ENCODE peak calls at places on chromosomes 1 and 21, in six cellular contexts. One of them, this sample, is unnamed. For H3K4me1, the result is how much of the 10 kb centered on the place peaks cover.

GRCh38 chr1:51215169-51215568 is 20.9 kb upstream of the RNF11 start:
- DNase-seq in tibial nerve: no peak
- DNase-seq in prostate gland: no peak
- DNase-seq in CD8-positive, alpha-beta memory T cell: no peak
- DNase-seq in Peyer's patch: no peak
- DNase-seq in right cardiac atrium: no peak
- DNase-seq in this sample: no peak

GRCh38 chr1:34763142-34763781 is 3.7 kb downstream of the GJB4 start:
- DNase-seq in tibial nerve: no peak
- DNase-seq in prostate gland: no peak
- DNase-seq in CD8-positive, alpha-beta memory T cell: no peak
- DNase-seq in Peyer's patch: no peak
- DNase-seq in right cardiac atrium: no peak
- DNase-seq in this sample: no peak

GRCh38 chr1:15296602-15297321 is 49.7 kb downstream of the FHAD1 start:
- DNase-seq in tibial nerve: no peak
- DNase-seq in prostate gland: no peak
- DNase-seq in CD8-positive, alpha-beta memory T cell: no peak
- DNase-seq in Peyer's patch: no peak
- DNase-seq in right cardiac atrium: no peak
- DNase-seq in this sample: no peak

GRCh38 chr21:35390013-35390776 is 341.1 kb upstream of the RUNX1 start:
- DNase-seq in tibial nerve: no peak
- DNase-seq in prostate gland: peak
- DNase-seq in CD8-positive, alpha-beta memory T cell: no peak
- DNase-seq in Peyer's patch: no peak
- DNase-seq in right cardiac atrium: no peak
- DNase-seq in this sample: no peak

GRCh38 chr1:5996641-5997270 is 4.5 kb upstream of the NPHP4 start:
- DNase-seq in tibial nerve: no peak
- DNase-seq in prostate gland: no peak
- DNase-seq in CD8-positive, alpha-beta memory T cell: no peak
- DNase-seq in Peyer's patch: no peak
- DNase-seq in right cardiac atrium: no peak
- DNase-seq in this sample: no peak

GRCh38 chr1:205536759-205537361 is 32.4 kb downstream of the CDK18 start:
- DNase-seq in tibial nerve: no peak
- DNase-seq in prostate gland: no peak
- DNase-seq in CD8-positive, alpha-beta memory T cell: no peak
- DNase-seq in Peyer's patch: peak
- DNase-seq in right cardiac atrium: no peak
- DNase-seq in this sample: peak

GRCh38 chr1:156823210-156823790 is 6.7 kb upstream of the SH2D2A start:
- DNase-seq in tibial nerve: no peak
- DNase-seq in prostate gland: no peak
- DNase-seq in CD8-positive, alpha-beta memory T cell: no peak
- DNase-seq in Peyer's patch: no peak
- DNase-seq in right cardiac atrium: no peak
- DNase-seq in this sample: no peak

GRCh38 chr1:111793896-111794295 is 38.2 kb downstream of the DDX20 start:
- DNase-seq in tibial nerve: no peak
- DNase-seq in prostate gland: no peak
- DNase-seq in CD8-positive, alpha-beta memory T cell: no peak
- DNase-seq in Peyer's patch: no peak
- DNase-seq in right cardiac atrium: no peak
- DNase-seq in this sample: no peak

GRCh38 chr1:161838362-161838761 is 72.2 kb downstream of the ATF6 start:
- DNase-seq in tibial nerve: no peak
- DNase-seq in prostate gland: no peak
- DNase-seq in CD8-positive, alpha-beta memory T cell: no peak
- DNase-seq in Peyer's patch: no peak
- DNase-seq in right cardiac atrium: peak
- DNase-seq in this sample: no peak

GRCh38 chr1:212669102-212669501 is 30.5 kb downstream of the BATF3 start:
- DNase-seq in tibial nerve: no peak
- DNase-seq in prostate gland: no peak
- DNase-seq in CD8-positive, alpha-beta memory T cell: no peak
- DNase-seq in Peyer's patch: no peak
- DNase-seq in right cardiac atrium: no peak
- DNase-seq in this sample: no peak

GRCh38 chr1:226632922-226633351 is 84.4 kb downstream of the STUM start:
- DNase-seq in tibial nerve: no peak
- DNase-seq in prostate gland: no peak
- DNase-seq in CD8-positive, alpha-beta memory T cell: no peak
- DNase-seq in Peyer's patch: peak
- DNase-seq in right cardiac atrium: no peak
- DNase-seq in this sample: no peak

GRCh38 chr21:19228241-19228640 is 824.7 kb upstream of the TMPRSS15 start:
- DNase-seq in tibial nerve: no peak
- DNase-seq in prostate gland: no peak
- DNase-seq in CD8-positive, alpha-beta memory T cell: no peak
- DNase-seq in Peyer's patch: no peak
- DNase-seq in right cardiac atrium: no peak
- DNase-seq in this sample: no peak

GRCh38 chr1:17588048-17588781 is 48.7 kb downstream of the ARHGEF10L start:
- DNase-seq in tibial nerve: no peak
- DNase-seq in prostate gland: peak
- DNase-seq in CD8-positive, alpha-beta memory T cell: no peak
- DNase-seq in Peyer's patch: peak
- DNase-seq in right cardiac atrium: peak
- DNase-seq in this sample: peak

GRCh38 chr1:160354388-160354985 is 11.3 kb downstream of the NCSTN start:
- DNase-seq in tibial nerve: no peak
- DNase-seq in prostate gland: no peak
- DNase-seq in CD8-positive, alpha-beta memory T cell: no peak
- DNase-seq in Peyer's patch: peak
- DNase-seq in right cardiac atrium: no peak
- DNase-seq in this sample: no peak

GRCh38 chr1:206666954-206667353 is 17.8 kb upstream of the MAPKAPK2 start:
- DNase-seq in tibial nerve: no peak
- DNase-seq in prostate gland: no peak
- DNase-seq in CD8-positive, alpha-beta memory T cell: no peak
- DNase-seq in Peyer's patch: no peak
- DNase-seq in right cardiac atrium: no peak
- DNase-seq in this sample: no peak

GRCh38 chr1:36223373-36223995 is 759 bp upstream of the THRAP3 start:
- DNase-seq in tibial nerve: no peak
- DNase-seq in prostate gland: peak
- DNase-seq in CD8-positive, alpha-beta memory T cell: peak
- DNase-seq in Peyer's patch: peak
- DNase-seq in right cardiac atrium: no peak
- DNase-seq in this sample: peak

GRCh38 chr1:153488731-153489130 is 28.3 kb upstream of the S100A7 start:
- DNase-seq in tibial nerve: no peak
- DNase-seq in prostate gland: no peak
- DNase-seq in CD8-positive, alpha-beta memory T cell: no peak
- DNase-seq in Peyer's patch: no peak
- DNase-seq in right cardiac atrium: no peak
- DNase-seq in this sample: no peak

GRCh38 chr1:147171399-147172167 is 687 bp downstream of the PRKAB2 start:
- DNase-seq in tibial nerve: no peak
- DNase-seq in prostate gland: peak
- DNase-seq in CD8-positive, alpha-beta memory T cell: no peak
- DNase-seq in Peyer's patch: no peak
- DNase-seq in right cardiac atrium: no peak
- DNase-seq in this sample: no peak

GRCh38 chr1:228288536-228289238 is 80.8 kb downstream of the OBSCN start:
- DNase-seq in tibial nerve: no peak
- DNase-seq in prostate gland: no peak
- DNase-seq in CD8-positive, alpha-beta memory T cell: no peak
- DNase-seq in Peyer's patch: peak
- DNase-seq in right cardiac atrium: no peak
- DNase-seq in this sample: no peak

GRCh38 chr21:31961704-31962103 is 88.9 kb downstream of the HUNK start:
- DNase-seq in tibial nerve: no peak
- DNase-seq in prostate gland: no peak
- DNase-seq in CD8-positive, alpha-beta memory T cell: no peak
- DNase-seq in Peyer's patch: no peak
- DNase-seq in right cardiac atrium: no peak
- DNase-seq in this sample: no peak

GRCh38 chr1:221228594-221228993 is 349.4 kb downstream of the HLX start:
- DNase-seq in tibial nerve: no peak
- DNase-seq in prostate gland: no peak
- DNase-seq in CD8-positive, alpha-beta memory T cell: no peak
- DNase-seq in Peyer's patch: no peak
- DNase-seq in right cardiac atrium: no peak
- DNase-seq in this sample: no peak

GRCh38 chr1:12339861-12340557 is 110.2 kb downstream of the VPS13D start:
- DNase-seq in tibial nerve: no peak
- DNase-seq in prostate gland: no peak
- DNase-seq in CD8-positive, alpha-beta memory T cell: no peak
- DNase-seq in Peyer's patch: no peak
- DNase-seq in right cardiac atrium: no peak
- DNase-seq in this sample: no peak

GRCh38 chr1:156421062-156421938 is 52.3 kb downstream of the RHBG start:
- DNase-seq in tibial nerve: peak
- DNase-seq in prostate gland: peak
- DNase-seq in CD8-positive, alpha-beta memory T cell: peak
- DNase-seq in Peyer's patch: peak
- DNase-seq in right cardiac atrium: peak
- DNase-seq in this sample: peak

GRCh38 chr1:30194741-30195423 is 528.5 kb downstream of the MATN1 start:
- DNase-seq in tibial nerve: no peak
- DNase-seq in prostate gland: no peak
- DNase-seq in CD8-positive, alpha-beta memory T cell: no peak
- DNase-seq in Peyer's patch: no peak
- DNase-seq in right cardiac atrium: no peak
- DNase-seq in this sample: no peak

GRCh38 chr1:108877324-108877812 is 583 bp downstream of the GPSM2 start:
- DNase-seq in tibial nerve: no peak
- DNase-seq in prostate gland: no peak
- DNase-seq in CD8-positive, alpha-beta memory T cell: peak
- DNase-seq in Peyer's patch: no peak
- DNase-seq in right cardiac atrium: no peak
- DNase-seq in this sample: peak

GRCh38 chr1:13435456-13435855 is 25.2 kb downstream of the PRAMEF20 start:
- DNase-seq in tibial nerve: no peak
- DNase-seq in prostate gland: no peak
- DNase-seq in CD8-positive, alpha-beta memory T cell: no peak
- DNase-seq in Peyer's patch: no peak
- DNase-seq in right cardiac atrium: no peak
- DNase-seq in this sample: no peak

GRCh38 chr1:74522143-74522542 is 9.7 kb upstream of the LRRC53 start:
- DNase-seq in tibial nerve: no peak
- DNase-seq in prostate gland: no peak
- DNase-seq in CD8-positive, alpha-beta memory T cell: no peak
- DNase-seq in Peyer's patch: no peak
- DNase-seq in right cardiac atrium: no peak
- DNase-seq in this sample: no peak

GRCh38 chr1:18668750-18669404 is 38.2 kb downstream of the PAX7 start:
- DNase-seq in tibial nerve: no peak
- DNase-seq in prostate gland: peak
- DNase-seq in CD8-positive, alpha-beta memory T cell: no peak
- DNase-seq in Peyer's patch: no peak
- DNase-seq in right cardiac atrium: no peak
- DNase-seq in this sample: peak

GRCh38 chr1:8987881-8988617 is 38.2 kb downstream of the SLC2A7 start:
- DNase-seq in tibial nerve: peak
- DNase-seq in prostate gland: peak
- DNase-seq in CD8-positive, alpha-beta memory T cell: peak
- DNase-seq in Peyer's patch: peak
- DNase-seq in right cardiac atrium: peak
- DNase-seq in this sample: peak

GRCh38 chr1:18951416-18951815 is 5.1 kb downstream of the IFFO2 start:
- DNase-seq in tibial nerve: no peak
- DNase-seq in prostate gland: no peak
- DNase-seq in CD8-positive, alpha-beta memory T cell: no peak
- DNase-seq in Peyer's patch: peak
- DNase-seq in right cardiac atrium: no peak
- DNase-seq in this sample: no peak

DNA sequence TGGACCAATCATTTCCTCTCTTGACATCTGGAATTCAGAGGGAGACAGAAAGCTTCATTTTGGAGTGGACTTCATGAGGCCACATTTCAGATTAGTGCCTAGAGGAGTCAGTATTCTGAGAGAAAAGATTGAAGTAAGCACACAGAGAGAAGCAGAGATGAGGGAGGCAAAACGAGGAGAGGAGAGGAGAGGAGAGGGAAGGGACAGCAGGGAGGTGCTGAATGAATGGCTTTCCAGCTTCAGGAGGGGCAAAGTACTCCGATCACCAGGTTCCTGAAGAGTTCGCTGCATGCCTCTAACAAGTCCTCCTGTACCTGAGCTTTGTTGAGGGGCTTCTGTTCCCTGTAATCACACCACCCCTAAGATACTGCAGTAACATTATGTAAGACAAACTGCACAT is 76.0 kb downstream of the NRIP1 start:
- DNase-seq in tibial nerve: no peak
- DNase-seq in prostate gland: no peak
- DNase-seq in CD8-positive, alpha-beta memory T cell: no peak
- DNase-seq in Peyer's patch: no peak
- DNase-seq in right cardiac atrium: no peak
- DNase-seq in this sample: no peak
- H3K4me1 ChIP-seq in tibial nerve: under half
- H3K4me1 ChIP-seq in prostate gland: under half
- H3K4me1 ChIP-seq in CD8-positive, alpha-beta memory T cell: under half
- H3K4me1 ChIP-seq in Peyer's patch: under half
- H3K4me1 ChIP-seq in right cardiac atrium: under half
- H3K4me1 ChIP-seq in this sample: under half

DNA sequence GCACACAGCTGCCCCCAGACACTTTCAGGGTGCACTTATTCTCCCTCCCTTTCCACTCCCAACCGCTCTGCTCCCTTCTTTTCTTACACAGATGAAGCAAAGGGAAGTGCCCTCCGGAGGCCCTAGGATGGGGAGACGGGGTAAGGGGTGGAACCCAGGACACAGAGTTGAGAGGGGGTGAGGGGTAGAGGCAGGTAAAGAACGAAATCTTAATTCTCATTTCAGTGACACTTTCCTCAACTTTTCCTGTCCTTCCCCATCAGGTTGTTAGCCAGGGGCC is 12.8 kb downstream of the PLEKHO1 start:
- DNase-seq in tibial nerve: no peak
- DNase-seq in prostate gland: no peak
- DNase-seq in CD8-positive, alpha-beta memory T cell: no peak
- DNase-seq in Peyer's patch: no peak
- DNase-seq in right cardiac atrium: no peak
- DNase-seq in this sample: no peak
- H3K4me1 ChIP-seq in tibial nerve: under half
- H3K4me1 ChIP-seq in prostate gland: under half
- H3K4me1 ChIP-seq in CD8-positive, alpha-beta memory T cell: under half
- H3K4me1 ChIP-seq in Peyer's patch: under half
- H3K4me1 ChIP-seq in right cardiac atrium: under half
- H3K4me1 ChIP-seq in this sample: under half

GRCh38 chr21:44911066-44911383 is 9.7 kb downstream of the ITGB2 start:
- DNase-seq in tibial nerve: no peak
- DNase-seq in prostate gland: no peak
- DNase-seq in CD8-positive, alpha-beta memory T cell: no peak
- DNase-seq in Peyer's patch: no peak
- DNase-seq in right cardiac atrium: no peak
- DNase-seq in this sample: no peak
- H3K4me1 ChIP-seq in tibial nerve: under half
- H3K4me1 ChIP-seq in prostate gland: under half
- H3K4me1 ChIP-seq in CD8-positive, alpha-beta memory T cell: half or more
- H3K4me1 ChIP-seq in Peyer's patch: under half
- H3K4me1 ChIP-seq in right cardiac atrium: under half
- H3K4me1 ChIP-seq in this sample: under half

DNA sequence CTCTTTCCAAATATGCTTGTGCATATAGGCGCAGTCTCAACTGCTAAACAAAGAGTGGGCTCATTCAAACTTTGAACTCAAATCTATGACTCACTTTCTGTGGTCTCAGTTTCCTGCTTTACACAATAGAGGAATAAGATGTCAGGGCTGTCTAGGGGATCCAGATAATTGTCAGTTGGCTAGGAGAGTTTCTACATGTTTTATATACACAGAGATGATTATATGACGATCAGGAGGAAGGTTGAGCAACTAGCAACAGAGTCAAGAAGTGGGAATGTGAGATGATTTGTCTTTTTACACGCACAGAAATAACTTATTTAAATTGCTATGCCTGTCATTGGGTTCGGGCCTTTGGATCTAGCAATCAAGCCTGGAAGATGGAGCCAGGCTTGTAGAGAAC is 299.4 kb upstream of the LYPLAL1 start:
- DNase-seq in tibial nerve: no peak
- DNase-seq in prostate gland: no peak
- DNase-seq in CD8-positive, alpha-beta memory T cell: no peak
- DNase-seq in Peyer's patch: no peak
- DNase-seq in right cardiac atrium: no peak
- DNase-seq in this sample: no peak
- H3K4me1 ChIP-seq in tibial nerve: under half
- H3K4me1 ChIP-seq in prostate gland: under half
- H3K4me1 ChIP-seq in CD8-positive, alpha-beta memory T cell: under half
- H3K4me1 ChIP-seq in Peyer's patch: under half
- H3K4me1 ChIP-seq in right cardiac atrium: under half
- H3K4me1 ChIP-seq in this sample: under half